ENCODE peak calls at places on chromosomes 7 and 10, in five cellular contexts. D is breast epithelium, M is prostate gland, C is Panc1, T is BE2C. V is an unnamed sample.
A peak's percentile ranks its signal among the peaks of the same experiment; 100 is the strongest.

GRCh38 chr7:131959106-131959812 is 402.8 kb upstream of the PODXL start:
- DNase-seq in D (no peak), C (no peak), T (no peak), M (no peak), V (peak; percentile 56)

GRCh38 chr10:6385683-6386082 is 183.0 kb downstream of the PFKFB3 start:
- DNase-seq in T (no peak), D (no peak), C (no peak), M (no peak), V (peak; percentile 56)

GRCh38 chr7:33248663-33249062 is 119.3 kb downstream of the BBS9 start:
- DNase-seq in T (no peak), M (no peak), D (no peak), C (no peak), V (peak; percentile 13)

GRCh38 chr7:142338633-142339501 is 81.0 kb upstream of the PRSS58 start:
- DNase-seq in D (no peak), C (no peak), M (no peak), T (no peak), V (peak; percentile 36)

GRCh38 chr7:52639981-52640380 is 395.5 kb upstream of the POM121L12 start:
- DNase-seq in C (no peak), T (no peak), M (no peak), D (no peak), V (no peak)

GRCh38 chr10:72757712-72758111 is 65.8 kb downstream of the MCU start:
- DNase-seq in D (no peak), C (no peak), M (no peak), T (no peak), V (no peak)

GRCh38 chr10:24571870-24572450 is 151.7 kb downstream of the ARHGAP21 start:
- DNase-seq in C (no peak), D (no peak), T (no peak), M (no peak), V (no peak)

GRCh38 chr10:96377816-96378294 is 19.1 kb upstream of the OPALIN start:
- DNase-seq in D (no peak), M (no peak), C (no peak), T (no peak), V (no peak)

GRCh38 chr7:126574838-126575250 is 677.9 kb downstream of the GRM8 start:
- DNase-seq in M (no peak), C (peak; percentile 78), T (no peak), D (no peak), V (no peak)

GRCh38 chr10:97278491-97278989 is 13.9 kb downstream of the ARHGAP19 start:
- DNase-seq in M (no peak), C (peak; percentile 78), T (no peak), D (no peak), V (peak; percentile 92)

GRCh38 chr10:3568392-3568791 is 216.6 kb downstream of the KLF6 start:
- DNase-seq in T (no peak), D (no peak), C (no peak), M (no peak), V (no peak)

GRCh38 chr7:51256244-51256781 is 60.3 kb downstream of the COBL start:
- DNase-seq in T (no peak), C (no peak), D (no peak), M (no peak), V (no peak)

GRCh38 chr7:29449569-29450260 is 113.9 kb upstream of the PRR15 start:
- DNase-seq in D (no peak), M (peak; percentile 8), T (no peak), C (peak; percentile 20), V (no peak)

GRCh38 chr7:1668932-1669485 is 1.1 kb upstream of the ELFN1 start:
- DNase-seq in C (no peak), T (no peak), D (no peak), M (no peak), V (peak; percentile 30)

GRCh38 chr10:113273877-113274829 is 278.7 kb upstream of the HABP2 start:
- DNase-seq in T (no peak), C (no peak), M (no peak), D (no peak), V (no peak)

GRCh38 chr7:96949766-96950165 is 55.6 kb upstream of the DLX6 start:
- DNase-seq in T (no peak), M (peak; percentile 86), C (no peak), D (no peak), V (no peak)

GRCh38 chr7:67618569-67619543 is 622.2 kb downstream of the TYW1 start:
- DNase-seq in C (no peak), D (no peak), T (peak; percentile 82), M (no peak), V (peak; percentile 51)

GRCh38 chr7:124031919-124032318 is 948 bp downstream of the TMEM229A start:
- DNase-seq in D (no peak), C (no peak), T (peak; percentile 19), M (no peak), V (no peak)

GRCh38 chr10:1188556-1189135 is 132.5 kb downstream of the WDR37 start:
- DNase-seq in C (no peak), D (peak; percentile 7), T (no peak), M (no peak), V (no peak)

GRCh38 chr7:80330434-80330833 is 181.4 kb downstream of the GNAT3 start:
- DNase-seq in D (no peak), M (no peak), T (no peak), C (no peak), V (peak; percentile 42)

GRCh38 chr7:12174931-12175330 is 36.2 kb upstream of the TMEM106B start:
- DNase-seq in T (no peak), C (no peak), M (no peak), D (no peak), V (no peak)

GRCh38 chr7:100949227-100949930 is at the start of gene MUC3A:
- DNase-seq in M (no peak), D (no peak), T (no peak), C (no peak), V (no peak)

GRCh38 chr7:81150951-81151361 is 232.1 kb upstream of the SEMA3C start:
- DNase-seq in D (no peak), T (no peak), C (no peak), M (no peak), V (no peak)

GRCh38 chr10:317219-317868 is 182.1 kb downstream of the ZMYND11 start:
- DNase-seq in C (no peak), M (no peak), D (no peak), T (no peak), V (peak; percentile 84)

GRCh38 chr10:98035599-98035998 is 5.2 kb upstream of the CRTAC1 start:
- DNase-seq in C (no peak), T (no peak), M (no peak), D (no peak), V (no peak)

GRCh38 chr10:113142601-113143000 is 192.6 kb downstream of the TCF7L2 start:
- DNase-seq in D (no peak), T (no peak), C (no peak), M (no peak), V (no peak)

GRCh38 chr7:5699951-5700384 is 81.5 kb downstream of the RNF216 start:
- DNase-seq in D (no peak), T (no peak), C (no peak), M (no peak), V (no peak)

GRCh38 chr10:114544045-114544659 is 113.9 kb downstream of the ABLIM1 start:
- DNase-seq in D (no peak), C (no peak), M (no peak), T (no peak), V (no peak)

GRCh38 chr10:126075009-126075408 is 178.6 kb downstream of the FANK1 start:
- DNase-seq in T (no peak), D (no peak), M (no peak), C (no peak), V (no peak)

DNA sequence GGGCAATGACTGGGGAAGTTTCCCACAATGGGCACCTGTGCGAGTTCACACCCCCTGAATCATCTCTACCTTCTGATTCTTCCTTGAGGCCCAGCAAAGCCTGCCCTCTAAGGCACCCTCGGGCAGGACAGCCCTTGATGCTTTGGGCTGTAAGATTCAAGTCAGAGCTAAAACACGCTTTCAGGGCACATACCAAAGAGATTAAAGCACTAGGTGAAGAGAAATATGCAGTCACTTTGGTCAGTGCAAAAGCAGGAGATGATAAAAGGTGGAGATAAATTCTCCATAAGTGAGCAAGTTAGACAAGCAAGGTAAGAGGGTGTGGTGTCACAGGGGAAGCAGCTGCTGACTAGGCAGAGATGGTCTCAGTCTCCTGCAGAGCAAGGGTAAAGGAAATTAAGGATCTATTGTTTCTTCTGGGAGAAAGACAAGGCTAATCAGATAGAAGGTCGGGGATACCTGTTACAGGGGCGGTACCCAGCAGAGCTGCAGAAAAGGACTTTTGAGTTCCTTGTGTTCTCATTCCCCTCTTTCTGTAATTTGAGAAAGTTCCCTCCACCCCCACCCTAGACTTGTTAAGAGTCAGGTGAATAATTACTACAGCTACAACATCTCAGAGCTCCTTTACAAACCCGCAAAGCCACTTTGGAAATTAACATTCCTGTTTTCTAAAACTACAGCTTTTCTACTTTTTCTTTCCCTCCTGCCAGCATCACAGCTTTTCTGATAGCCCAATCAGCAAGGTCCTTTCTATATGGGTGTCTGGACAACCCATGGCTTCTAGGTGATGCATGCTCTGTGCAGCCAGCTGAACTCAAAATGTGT is 26.4 kb downstream of the PDLIM1 start:
- DNase-seq in M (no peak), T (no peak), C (no peak), D (no peak), V (no peak)
- H3K4me1 ChIP-seq in M (no peaks in the 10 kb centered on the region), T (no peaks in the 10 kb centered on the region), C (peaks cover 15% of the 10 kb centered on the region), D (peaks cover 9% of the 10 kb centered on the region), V (peaks cover 28% of the 10 kb centered on the region)

DNA sequence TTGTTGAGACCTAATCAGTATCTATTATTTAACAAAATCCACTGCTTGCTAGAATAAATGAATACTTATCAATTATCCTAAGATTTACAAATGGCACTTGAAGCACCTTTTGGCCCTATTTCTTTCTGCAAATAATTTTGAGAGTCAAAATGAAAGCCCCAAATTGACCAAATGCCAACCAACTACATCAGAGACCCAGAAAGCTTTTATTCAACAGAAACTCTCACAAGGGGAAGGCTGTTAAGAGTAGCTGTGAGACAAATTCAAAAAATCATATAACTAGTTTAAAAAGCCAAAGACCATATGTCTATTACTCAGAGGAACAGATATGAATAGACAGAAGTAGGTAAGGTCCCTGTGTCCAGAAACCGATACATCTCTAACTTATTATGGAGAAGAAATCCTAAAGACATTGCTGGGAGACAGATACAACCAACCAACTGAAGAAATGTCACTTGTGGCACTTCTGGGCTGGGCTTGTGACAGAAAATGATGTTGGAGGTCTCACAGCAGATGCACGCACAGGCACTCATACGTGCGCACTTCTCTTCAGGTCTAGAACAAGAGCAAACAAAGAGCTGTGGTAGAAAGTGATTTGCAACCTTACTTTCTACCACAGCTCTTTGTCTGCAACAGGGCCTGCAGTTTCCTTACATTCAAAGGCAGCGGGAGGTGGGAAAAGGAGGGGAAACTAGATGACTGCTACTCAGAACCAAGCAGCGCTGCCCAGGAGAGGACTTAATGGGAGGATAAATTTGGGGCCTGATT is 58.6 kb upstream of the KCNIP2 start:
- DNase-seq in T (no peak), M (no peak), D (no peak), C (no peak), V (no peak)
- H3K4me1 ChIP-seq in T (no peaks in the 10 kb centered on the region), M (no peaks in the 10 kb centered on the region), D (no peaks in the 10 kb centered on the region), C (peaks cover 5% of the 10 kb centered on the region), V (peaks cover 13% of the 10 kb centered on the region)

DNA sequence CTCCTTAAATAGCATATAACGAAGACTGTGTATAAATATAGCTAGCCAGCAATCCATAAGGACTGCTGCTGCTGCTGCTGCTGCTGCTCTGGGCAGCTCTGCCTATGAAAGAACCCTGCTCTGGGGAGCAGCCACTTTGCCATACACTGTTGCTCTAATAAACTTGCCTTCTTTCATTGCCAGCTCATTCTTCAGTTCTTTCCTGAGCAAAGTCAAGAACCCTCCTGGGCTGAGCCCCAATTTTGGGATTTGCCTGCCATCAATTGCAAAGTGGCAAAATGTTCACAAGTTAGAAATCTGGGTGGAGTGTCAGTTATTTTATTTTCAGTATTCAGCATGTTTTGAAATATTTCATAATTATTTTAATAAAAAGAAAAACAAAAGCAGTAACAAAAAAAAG is 694.4 kb downstream of the SUGCT start:
- DNase-seq in T (no peak), C (no peak), M (no peak), D (no peak), V (no peak)
- H3K4me1 ChIP-seq in T (no peaks in the 10 kb centered on the region), C (no peaks in the 10 kb centered on the region), M (no peaks in the 10 kb centered on the region), D (no peaks in the 10 kb centered on the region), V (peaks cover 38% of the 10 kb centered on the region)

GRCh38 chr7:44630791-44631457 is 24.5 kb downstream of the OGDH start:
- DNase-seq in C (no peak), D (no peak), M (no peak), T (no peak), V (no peak)
- H3K4me1 ChIP-seq in C (peaks cover 27% of the 10 kb centered on the region), D (no peaks in the 10 kb centered on the region), M (peaks cover 16% of the 10 kb centered on the region), T (no peaks in the 10 kb centered on the region), V (peaks cover 19% of the 10 kb centered on the region)